ENCODE peak calls at places on chromosomes 4 and X, in eight cellular contexts. G is activated naive CD8-positive, alpha-beta T cell treated with anti-CD3 and anti-CD28 coated beads for 36 hours; R is aorta; Z is amniotic stem cell; J is activated B cell treated with CpG ODN at 0.5 μM for 24 hours; T is naive thymus-derived CD8-positive, alpha-beta T cell; H is NCI-H1105 treated with DMSO at 0.1 percent for 48 hours; K is AG09319. L is an unnamed sample.

GRCh38 chr4:13260513-13260912 is 223.6 kb downstream of the RAB28 start:
- DNase-seq in Z (no peak), G (no peak), R (no peak), J (no peak), T (no peak), K (no peak), H (no peak), L (no peak)

GRCh38 chr4:150192986-150193385 is 114.7 kb downstream of the DCLK2 start:
- DNase-seq in R (no peak), T (no peak), K (peak), H (no peak), Z (no peak), J (no peak), G (no peak), L (no peak)

GRCh38 chrX:102517331-102517730 is 792 bp upstream of the TMSB15A start:
- DNase-seq in Z (no peak), R (no peak), K (no peak), J (no peak), T (no peak), G (no peak), H (peak), L (peak)

GRCh38 chr4:7887415-7887814 is 52.2 kb downstream of the AFAP1 start:
- DNase-seq in R (no peak), Z (no peak), J (no peak), T (no peak), K (no peak), H (no peak), G (no peak), L (no peak)

GRCh38 chr4:6938237-6938636 is 28.6 kb downstream of the TBC1D14 start:
- DNase-seq in T (no peak), G (no peak), J (no peak), K (no peak), H (no peak), Z (no peak), R (peak), L (peak)

GRCh38 chrX:2710496-2710895 is 19.4 kb downstream of the CD99 start:
- DNase-seq in H (no peak), T (no peak), G (peak), J (no peak), Z (no peak), R (no peak), K (no peak), L (no peak)

GRCh38 chrX:44908198-44908597 is 35.2 kb downstream of the KDM6A start:
- DNase-seq in R (no peak), J (no peak), Z (no peak), H (no peak), G (no peak), K (no peak), T (no peak), L (peak)

GRCh38 chr4:128803783-128804182 is 5.7 kb upstream of the JADE1 start:
- DNase-seq in T (no peak), Z (no peak), R (no peak), H (no peak), J (no peak), G (no peak), K (no peak), L (no peak)

GRCh38 chrX:121231566-121232358 is 184.4 kb downstream of the GLUD2 start:
- DNase-seq in J (no peak), T (no peak), K (no peak), R (no peak), H (peak), Z (no peak), G (no peak), L (no peak)

GRCh38 chrX:119708936-119709335 is 16.0 kb upstream of the SEPTIN6 start:
- DNase-seq in T (no peak), G (no peak), Z (no peak), J (no peak), K (no peak), H (no peak), R (no peak), L (peak)

GRCh38 chrX:36198575-36198974 is 279.0 kb downstream of the CFAP47 start:
- DNase-seq in G (no peak), T (no peak), J (no peak), H (no peak), Z (no peak), K (no peak), R (no peak), L (no peak)

GRCh38 chr4:38804654-38805295 is at the start of gene TLR1:
- DNase-seq in J (no peak), T (no peak), G (no peak), H (no peak), K (peak), R (no peak), Z (peak), L (peak)

GRCh38 chr4:2507259-2507658 is 29.2 kb upstream of the FAM193A start:
- DNase-seq in T (no peak), Z (no peak), K (no peak), H (no peak), G (no peak), J (no peak), R (no peak), L (no peak)

GRCh38 chr4:148442830-148443549 is 776 bp upstream of the NR3C2 start:
- DNase-seq in T (no peak), G (no peak), Z (no peak), H (no peak), J (no peak), R (no peak), K (no peak), L (no peak)

GRCh38 chrX:47814853-47815252 is 21.8 kb upstream of the ZNF81 start:
- DNase-seq in H (no peak), K (no peak), R (no peak), J (no peak), Z (no peak), T (no peak), G (no peak), L (no peak)

GRCh38 chrX:44898411-44899221 is 25.6 kb downstream of the KDM6A start:
- DNase-seq in K (no peak), R (no peak), G (no peak), H (peak), J (no peak), Z (no peak), T (no peak), L (no peak)

GRCh38 chr4:167196386-167196785 is 37.9 kb downstream of the SPOCK3 start:
- DNase-seq in J (no peak), H (no peak), T (no peak), K (no peak), R (no peak), G (no peak), Z (no peak), L (peak)

GRCh38 chr4:188942606-188943005 is 803.4 kb downstream of the TRIML1 start:
- DNase-seq in G (no peak), J (no peak), K (no peak), Z (no peak), T (no peak), H (no peak), R (no peak), L (peak)

GRCh38 chr4:135249006-135249405 is 1047.4 kb upstream of the PABPC4L start:
- DNase-seq in K (no peak), R (no peak), J (no peak), H (no peak), T (no peak), Z (no peak), G (no peak), L (no peak)

GRCh38 chrX:40468033-40468979 is 112.5 kb upstream of the ATP6AP2 start:
- DNase-seq in J (no peak), Z (no peak), K (no peak), G (peak), T (no peak), R (peak), H (peak), L (peak)

GRCh38 chrX:42941671-42942070 is 163.7 kb upstream of the PPP1R2C start:
- DNase-seq in K (no peak), T (no peak), H (no peak), J (no peak), R (no peak), G (no peak), Z (no peak), L (no peak)

GRCh38 chr4:74821541-74821940 is 27.2 kb upstream of the BTC start:
- DNase-seq in H (no peak), G (no peak), K (no peak), J (no peak), Z (no peak), R (no peak), T (no peak), L (no peak)

GRCh38 chr4:1784789-1785591 is 8.1 kb upstream of the FGFR3 start:
- DNase-seq in J (no peak), Z (no peak), K (no peak), H (no peak), T (no peak), R (no peak), G (no peak), L (no peak)

GRCh38 chr4:134663742-134664141 is 462.2 kb upstream of the PABPC4L start:
- DNase-seq in R (no peak), K (no peak), H (no peak), J (no peak), T (no peak), G (no peak), Z (no peak), L (no peak)

GRCh38 chr4:41715155-41715554 is 33.4 kb downstream of the PHOX2B start:
- DNase-seq in Z (no peak), K (no peak), J (no peak), T (no peak), H (no peak), G (no peak), R (no peak), L (no peak)

GRCh38 chr4:143262838-143263237 is 73.8 kb upstream of the GAB1 start:
- DNase-seq in T (no peak), K (no peak), R (no peak), G (no peak), H (no peak), J (no peak), Z (no peak), L (no peak)

GRCh38 chrX:69568828-69569227 is 47.1 kb upstream of the EDA start:
- DNase-seq in H (no peak), G (no peak), T (no peak), R (no peak), K (no peak), J (no peak), Z (no peak), L (no peak)

GRCh38 chr4:134702374-134702773 is 500.8 kb upstream of the PABPC4L start:
- DNase-seq in K (no peak), G (no peak), Z (no peak), J (no peak), H (no peak), T (no peak), R (no peak), L (no peak)

GRCh38 chrX:12950851-12951589 is 23.9 kb upstream of the TMSB4X start:
- DNase-seq in J (no peak), Z (no peak), T (peak), K (no peak), H (no peak), G (peak), R (peak), L (no peak)

GRCh38 chr4:183960021-183960420 is 54.9 kb downstream of the STOX2 start:
- DNase-seq in K (no peak), H (peak), J (no peak), R (no peak), T (no peak), Z (no peak), G (no peak), L (peak)

GRCh38 chrX:150062292-150063137 is 124.2 kb upstream of the EOLA2 start:
- DNase-seq in R (peak), J (no peak), Z (peak), G (no peak), K (peak), H (peak), T (no peak), L (peak)

GRCh38 chr4:114921790-114922581 is 191.4 kb downstream of the NDST4 start:
- DNase-seq in H (peak), K (no peak), Z (no peak), G (no peak), J (no peak), T (no peak), R (no peak), L (no peak)

GRCh38 chr4:25865586-25865985 is 2.8 kb upstream of the SEL1L3 start:
- DNase-seq in J (no peak), H (no peak), T (no peak), R (no peak), Z (no peak), K (no peak), G (no peak), L (peak)

GRCh38 chrX:153939573-153939972 is 4.7 kb upstream of the NAA10 start:
- DNase-seq in K (no peak), G (no peak), R (no peak), Z (no peak), J (no peak), T (no peak), H (no peak), L (no peak)

GRCh38 chr4:12319765-12320164 is 891.1 kb upstream of the HS3ST1 start:
- DNase-seq in Z (no peak), K (no peak), H (no peak), G (no peak), J (no peak), R (no peak), T (no peak), L (peak)

GRCh38 chrX:145843196-145843595 is 25.6 kb downstream of the SLITRK2 start:
- DNase-seq in J (no peak), T (no peak), Z (no peak), K (no peak), R (no peak), H (no peak), G (no peak), L (no peak)